ENCODE peak calls at places on chromosomes 4 and X, in five cellular contexts. M is GM12878, G is fibroblast of lung, S is keratinocyte, H is kidney. U is an unnamed sample.

GRCh38 chr4:7798215-7798995 is 141.3 kb downstream of the AFAP1 start:
- DNase-seq in H (no peak), G (peak; percentile 53), S (no peak), M (no peak), U (no peak)

GRCh38 chr4:86557526-86557925 is 36.6 kb upstream of the PTPN13 start:
- DNase-seq in S (no peak), G (peak; percentile 9), M (no peak), H (no peak), U (no peak)

GRCh38 chrX:2220829-2221567 is 279.8 kb downstream of the DHRSX start:
- DNase-seq in H (no peak), S (no peak), G (no peak), M (no peak), U (no peak)

GRCh38 chr4:6908397-6909112 is 1.1 kb upstream of the TBC1D14 start:
- DNase-seq in M (no peak), H (no peak), G (peak; percentile 57), S (no peak), U (no peak)

GRCh38 chrX:122945328-122945727 is 238.8 kb upstream of the GRIA3 start:
- DNase-seq in S (no peak), G (peak; percentile 6), H (no peak), M (no peak), U (no peak)

GRCh38 chrX:107716816-107717700 is 58.5 kb downstream of the TSC22D3 start:
- DNase-seq in M (peak; percentile 64), G (peak; percentile 76), S (no peak), H (peak; percentile 96), U (no peak)

GRCh38 chr4:37699874-37700481 is 13.8 kb upstream of the RELL1 start:
- DNase-seq in G (no peak), M (no peak), S (no peak), H (no peak), U (no peak)

GRCh38 chr4:152044341-152044740 is 283.5 kb upstream of the GATB start:
- DNase-seq in S (no peak), G (no peak), H (no peak), M (no peak), U (no peak)

GRCh38 chrX:27446423-27446822 is 16.7 kb downstream of the PPP4R3C start:
- DNase-seq in S (no peak), G (no peak), M (no peak), H (no peak), U (no peak)

GRCh38 chr4:182145360-182145905 is 97.8 kb upstream of the TENM3 start:
- DNase-seq in H (no peak), G (peak; percentile 58), M (no peak), S (no peak), U (no peak)

GRCh38 chr4:47531241-47531953 is 46.3 kb downstream of the ATP10D start:
- DNase-seq in M (peak; percentile 86), H (no peak), S (peak; percentile 79), G (peak; percentile 98), U (peak; percentile 44)

GRCh38 chrX:42519666-42520231 is 258.2 kb downstream of the PPP1R2C start:
- DNase-seq in G (peak; percentile 73), S (no peak), M (no peak), H (no peak), U (no peak)

GRCh38 chr4:183333983-183334382 is 11.8 kb upstream of the CLDN24 start:
- DNase-seq in G (no peak), H (no peak), M (no peak), S (no peak), U (no peak)

GRCh38 chr4:89283226-89283974 is 24.2 kb downstream of the GPRIN3 start:
- DNase-seq in S (no peak), H (no peak), G (peak; percentile 48), M (no peak), U (no peak)

GRCh38 chr4:40186665-40187014 is 10.2 kb upstream of the RHOH start:
- DNase-seq in G (no peak), S (no peak), M (no peak), H (no peak), U (no peak)
- H3K4me1 ChIP-seq in G (no peaks in the 10 kb centered on the region), S (peaks cover 29% of the 10 kb centered on the region), M (peaks cover 45% of the 10 kb centered on the region), H (no peaks in the 10 kb centered on the region), U (peaks cover 10% of the 10 kb centered on the region)

GRCh38 chr4:158410272-158410671 is 111.4 kb upstream of the RXFP1 start:
- DNase-seq in G (no peak), M (no peak), H (no peak), S (no peak), U (no peak)
- TF ChIP-seq CTCF in G (no peak), M (no peak), H (no peak), S (peak; percentile 5), U (no peak)

GRCh38 chr4:4666693-4667642 is 125.1 kb upstream of the STX18 start:
- DNase-seq in H (no peak), G (peak; percentile 65), M (no peak), S (no peak), U (peak; percentile 82)
- H3K4me1 ChIP-seq in H (no peaks in the 10 kb centered on the region), G (peaks cover under 1% of the 10 kb centered on the region), M (no peaks in the 10 kb centered on the region), S (no peaks in the 10 kb centered on the region), U (peaks cover 76% of the 10 kb centered on the region)

GRCh38 chr4:172547724-172548123 is 620.9 kb upstream of the GALNT7 start:
- DNase-seq in M (no peak), S (no peak), H (no peak), G (no peak), U (no peak)
- TF ChIP-seq CTCF in M (no peak), S (no peak), H (no peak), G (no peak), U (no peak)

DNA sequence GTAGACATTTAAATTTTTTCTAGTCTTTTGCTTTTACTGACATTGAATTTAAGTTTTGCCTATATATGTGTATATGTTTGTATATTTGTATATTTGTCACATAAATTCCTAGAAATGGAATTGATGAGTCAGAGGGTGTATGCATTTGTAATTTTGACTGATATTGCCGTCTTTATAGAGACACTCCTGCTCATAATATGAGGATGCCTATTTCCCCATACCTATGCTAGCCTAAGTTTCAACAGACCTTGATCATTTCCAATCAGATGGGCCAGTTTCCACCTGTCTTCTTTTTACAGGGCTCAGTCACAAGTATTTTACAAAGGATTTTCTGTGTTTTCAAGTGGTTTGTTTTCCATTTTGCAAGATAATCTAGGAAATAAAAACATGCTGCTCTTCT is 10.8 kb downstream of the PDLIM5 start:
- DNase-seq in H (no peak), G (no peak), S (no peak), M (no peak), U (no peak)
- H3K4me1 ChIP-seq in H (peaks cover 5% of the 10 kb centered on the region), G (no peaks in the 10 kb centered on the region), S (peaks cover 20% of the 10 kb centered on the region), M (no peaks in the 10 kb centered on the region), U (peaks cover 46% of the 10 kb centered on the region)

DNA sequence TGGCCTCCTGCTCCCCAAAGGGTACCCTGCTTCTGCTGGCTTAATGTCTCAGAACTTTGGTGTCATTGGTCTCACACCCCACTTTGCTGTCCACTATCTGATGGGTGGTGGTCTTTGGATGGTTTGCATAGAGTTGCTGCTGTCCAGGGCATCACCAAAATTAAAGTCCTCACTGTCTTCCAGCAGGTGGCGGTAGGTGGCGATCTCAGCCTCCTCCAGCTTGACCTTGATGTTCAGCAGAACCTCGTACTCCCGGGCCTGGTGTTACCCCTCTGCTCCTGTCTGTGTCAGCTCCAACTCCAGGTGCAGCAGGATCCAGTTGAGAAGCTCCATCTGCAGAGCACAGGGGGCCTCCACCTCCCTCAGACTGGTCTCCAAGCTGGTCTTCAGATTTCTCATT is 1169.5 kb upstream of the PABPC4L start:
- DNase-seq in H (no peak), M (no peak), G (no peak), S (no peak), U (peak; percentile 19)
- TF ChIP-seq CTCF in H (no peak), M (peak; percentile 22), G (peak; percentile 12), S (no peak), U (peak; percentile 15)

DNA sequence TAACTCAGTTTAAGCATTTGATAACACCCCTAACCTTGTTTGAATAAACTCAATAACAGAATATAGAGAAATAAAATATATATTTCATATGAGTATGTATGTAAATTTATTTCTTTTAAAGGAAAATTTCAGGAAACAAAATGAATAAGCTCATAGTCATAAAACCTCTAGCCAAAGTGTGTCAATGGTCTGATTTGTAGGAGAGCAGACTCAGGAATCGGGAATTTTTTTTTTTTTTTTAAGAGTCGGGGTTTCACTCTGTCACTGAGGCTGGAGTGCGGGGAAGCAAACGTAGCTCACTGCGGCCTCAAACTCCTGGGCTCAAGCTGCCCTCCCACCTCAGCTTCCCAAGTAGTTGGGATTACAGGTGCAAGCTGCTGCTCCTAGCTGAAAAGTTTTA is 2.4 kb downstream of the PKD2 start:
- DNase-seq in H (no peak), G (no peak), S (no peak), M (no peak), U (no peak)
- H3K4me1 ChIP-seq in H (peaks cover 23% of the 10 kb centered on the region), G (peaks cover 6% of the 10 kb centered on the region), S (peaks cover 38% of the 10 kb centered on the region), M (peaks cover 15% of the 10 kb centered on the region), U (no peaks in the 10 kb centered on the region)

GRCh38 chr4:130306566-130306965 is 1210.6 kb downstream of the C4orf33 start:
- DNase-seq in H (no peak), S (no peak), M (no peak), G (no peak), U (no peak)
- TF ChIP-seq CTCF in H (no peak), S (no peak), M (no peak), G (no peak), U (no peak)